ENCODE peak calls at places on chromosomes 2 and 18, in six cellular contexts. G is PC-3, F is mammary epithelial cell, S is upper lobe of left lung, B is breast epithelium, T is left ventricle myocardium inferior. U is an unnamed sample. For H3K36me3, the result is how much of the 10 kb centered on the place peaks cover.

GRCh38 chr2:120559401-120559800 is 176.3 kb upstream of the GLI2 start:
- DNase-seq in B (no peak), S (no peak), F (peak), T (no peak), G (peak), U (peak)

GRCh38 chr2:5720426-5720825 is 28.2 kb downstream of the SOX11 start:
- DNase-seq in S (no peak), T (no peak), G (peak), F (no peak), B (no peak), U (no peak)

GRCh38 chr2:68997401-68997800 is 15.6 kb upstream of the ANTXR1 start:
- DNase-seq in S (no peak), G (no peak), F (no peak), B (no peak), T (no peak), U (no peak)

GRCh38 chr18:35610089-35610488 is 28.5 kb downstream of the GALNT1 start:
- DNase-seq in T (no peak), S (no peak), F (peak), G (no peak), B (no peak), U (no peak)

GRCh38 chr18:23920054-23920453 is 94.5 kb upstream of the TTC39C start:
- DNase-seq in S (no peak), G (no peak), F (peak), B (no peak), T (no peak), U (no peak)

GRCh38 chr2:236749346-236749745 is 179.7 kb downstream of the ACKR3 start:
- DNase-seq in F (peak), G (peak), T (no peak), S (no peak), B (no peak), U (peak)

GRCh38 chr2:42103829-42104228 is 56.0 kb downstream of the PKDCC start:
- DNase-seq in S (no peak), T (no peak), B (no peak), G (no peak), F (no peak), U (no peak)

GRCh38 chr2:211408485-211408884 is 852.1 kb downstream of the CPS1 start:
- DNase-seq in T (no peak), B (no peak), F (peak), S (no peak), G (peak), U (no peak)

GRCh38 chr2:158103358-158104021 is 1.8 kb downstream of the UPP2 start:
- DNase-seq in T (no peak), B (no peak), F (no peak), S (no peak), G (peak), U (peak)

GRCh38 chr2:235533616-235534385 is 40.0 kb downstream of the AGAP1 start:
- DNase-seq in S (no peak), B (no peak), F (no peak), G (no peak), T (no peak), U (no peak)

GRCh38 chr18:9323750-9324445 is 10.7 kb upstream of the TWSG1 start:
- DNase-seq in B (no peak), T (no peak), G (no peak), F (peak), S (no peak), U (peak)

GRCh38 chr2:231926180-231926741 is at the start of gene NPPC:
- DNase-seq in S (peak), T (peak), G (peak), F (peak), B (peak), U (no peak)

GRCh38 chr2:42186945-42187632 is 17.9 kb downstream of the EML4 start:
- DNase-seq in F (no peak), B (no peak), T (no peak), G (no peak), S (no peak), U (no peak)

GRCh38 chr2:220949476-220949875 is 622.6 kb downstream of the EPHA4 start:
- DNase-seq in B (no peak), T (no peak), F (no peak), G (no peak), S (no peak), U (no peak)

GRCh38 chr2:40403233-40403841 is 48.6 kb downstream of the SLC8A1 start:
- DNase-seq in F (peak), G (peak), T (no peak), S (no peak), B (no peak), U (peak)

GRCh38 chr18:28459587-28459986 is 282.7 kb upstream of the CDH2 start:
- DNase-seq in B (no peak), F (peak), T (no peak), G (no peak), S (no peak), U (no peak)

GRCh38 chr2:118123561-118124232 is 35.4 kb downstream of the INSIG2 start:
- DNase-seq in G (peak), S (no peak), T (no peak), B (no peak), F (peak), U (peak)

GRCh38 chr2:234739061-234739460 is 212.8 kb upstream of the SH3BP4 start:
- DNase-seq in S (no peak), G (no peak), B (no peak), F (no peak), T (no peak), U (no peak)

GRCh38 chr2:124988111-124988510 is 963.0 kb downstream of the CNTNAP5 start:
- DNase-seq in F (no peak), T (no peak), B (no peak), G (no peak), S (no peak), U (no peak)
- H3K36me3 ChIP-seq in F (under half), T (under half), B (under half), G (under half), S (under half), U (under half)

GRCh38 chr2:176934869-176935415 is 277.7 kb upstream of the HNRNPA3 start:
- DNase-seq in S (no peak), B (no peak), F (no peak), T (no peak), G (no peak), U (no peak)

GRCh38 chr2:176935543-176936102 is 277.0 kb upstream of the HNRNPA3 start:
- DNase-seq in S (no peak), F (no peak), G (no peak), T (no peak), B (no peak), U (no peak)

GRCh38 chr2:176934131-176934530 is 278.5 kb upstream of the HNRNPA3 start:
- DNase-seq in S (no peak), T (no peak), G (no peak), B (no peak), F (no peak), U (no peak)

GRCh38 chr2:176931588-176932563 is 280.7 kb upstream of the HNRNPA3 start:
- DNase-seq in S (no peak), B (no peak), F (peak), T (no peak), G (peak), U (no peak)

GRCh38 chr2:176936410-176936809 is 276.2 kb upstream of the HNRNPA3 start:
- DNase-seq in B (no peak), T (no peak), G (no peak), F (no peak), S (no peak), U (no peak)
- H3K36me3 ChIP-seq in B (under half), T (under half), G (under half), F (under half), S (under half), U (under half)

GRCh38 chr18:79452991-79453645 is 57.4 kb downstream of the NFATC1 start:
- DNase-seq in F (no peak), G (no peak), B (no peak), T (no peak), S (peak), U (no peak)

GRCh38 chr18:79450289-79450920 is 54.7 kb downstream of the NFATC1 start:
- DNase-seq in T (no peak), B (no peak), S (peak), F (no peak), G (no peak), U (no peak)

GRCh38 chr18:79452190-79452990 is 56.7 kb downstream of the NFATC1 start:
- DNase-seq in G (no peak), T (no peak), F (no peak), B (no peak), S (peak), U (no peak)

GRCh38 chr18:79449551-79450288 is 54.0 kb downstream of the NFATC1 start:
- DNase-seq in S (peak), G (no peak), B (no peak), F (no peak), T (no peak), U (no peak)

DNA sequence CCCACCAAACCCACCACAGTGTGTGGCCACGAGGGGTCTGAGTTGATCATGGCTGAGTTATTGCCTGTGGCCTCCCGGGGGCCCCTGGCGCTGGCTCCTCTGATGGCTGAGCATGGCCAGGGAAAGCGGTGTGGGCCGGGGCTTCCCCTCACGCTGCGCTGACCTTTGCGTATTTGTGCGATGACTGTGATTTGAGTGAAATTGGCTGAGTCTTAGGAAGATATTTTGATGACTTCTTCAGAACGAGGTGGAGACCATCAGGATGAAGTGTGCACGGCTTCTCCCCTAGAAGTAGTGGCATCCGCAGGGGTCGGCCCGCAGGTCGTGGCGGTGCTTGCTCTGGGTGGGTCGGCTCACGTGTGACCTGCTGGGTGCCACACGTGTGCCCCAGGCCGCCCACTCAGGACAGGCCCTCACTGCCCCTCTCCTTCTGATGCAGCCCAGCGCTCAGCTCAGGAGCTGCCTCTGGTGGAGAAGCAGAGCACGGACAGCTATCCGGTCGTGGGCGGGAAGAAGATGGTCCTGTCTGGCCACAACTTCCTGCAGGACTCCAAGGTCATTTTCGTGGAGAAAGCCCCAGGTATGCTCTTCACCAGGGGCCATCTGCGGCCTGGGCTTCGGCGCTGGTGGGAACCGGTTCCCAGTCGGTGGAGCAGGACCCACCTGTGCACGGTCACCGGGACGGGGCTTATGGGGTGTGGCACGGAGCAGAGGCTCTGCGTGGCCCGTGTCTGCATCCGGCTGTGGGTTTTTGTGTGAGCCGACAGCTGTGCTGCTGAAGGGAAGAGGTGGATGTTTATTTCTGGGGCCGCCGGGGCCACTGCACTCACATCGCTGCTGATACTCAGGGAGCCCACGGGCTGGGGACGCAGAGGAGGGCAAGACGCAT is 55.8 kb downstream of the NFATC1 start:
- DNase-seq in T (no peak), S (peak), F (no peak), G (no peak), B (no peak), U (no peak)
- H3K36me3 ChIP-seq in T (half or more), S (under half), F (under half), G (under half), B (under half), U (under half)

GRCh38 chr2:178731300-178731699 is 75.9 kb downstream of the TTN start:
- DNase-seq in G (no peak), B (no peak), T (no peak), F (no peak), S (no peak), U (no peak)

GRCh38 chr2:178730049-178730448 is 77.2 kb downstream of the TTN start:
- DNase-seq in T (no peak), F (no peak), B (no peak), G (no peak), S (no peak), U (no peak)

GRCh38 chr2:178732913-178733312 is 74.3 kb downstream of the TTN start:
- DNase-seq in G (no peak), B (no peak), T (no peak), F (no peak), S (no peak), U (no peak)

GRCh38 chr2:178734518-178734917 is 72.7 kb downstream of the TTN start:
- DNase-seq in B (no peak), G (no peak), F (no peak), T (no peak), S (no peak), U (no peak)

DNA sequence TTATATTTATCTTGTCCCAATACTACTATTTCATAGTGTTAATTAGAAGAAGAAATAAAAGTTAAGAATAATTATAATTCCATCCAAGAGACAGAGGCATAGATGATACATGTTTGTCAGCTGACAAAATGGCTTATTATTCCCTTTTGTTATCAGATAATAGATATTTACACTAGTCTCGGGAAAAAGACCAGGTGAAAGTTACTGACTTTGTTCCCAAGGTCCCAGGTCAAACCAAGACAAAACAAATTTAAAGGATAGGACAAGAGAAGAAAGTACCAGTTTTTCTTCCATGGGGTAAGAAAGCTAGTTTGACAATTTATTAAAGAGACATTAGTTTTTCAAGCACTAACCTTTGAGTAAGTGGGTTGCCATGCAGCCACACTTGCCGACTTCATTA is 73.2 kb downstream of the TTN start:
- DNase-seq in G (no peak), T (no peak), S (no peak), F (no peak), B (no peak), U (no peak)
- H3K36me3 ChIP-seq in G (under half), T (half or more), S (under half), F (under half), B (under half), U (under half)

U was measured in BJ.